ENCODE peak calls at places on chromosomes 6 and 20, in four cellular contexts. T, C, J and N are unnamed samples.

GRCh38 chr6:49570474-49571079 is 20.1 kb downstream of the C6orf141 start:
- DNase-seq in T (no peak), J (peak), C (no peak), N (no peak)

GRCh38 chr20:57627972-57628650 is 7.9 kb upstream of the ZBP1 start:
- DNase-seq in T (no peak), J (no peak), C (no peak), N (no peak)

GRCh38 chr6:41032830-41033229 is 6.2 kb downstream of the UNC5CL start:
- DNase-seq in T (no peak), J (no peak), C (no peak), N (no peak)

GRCh38 chr6:133447924-133448323 is 206.8 kb downstream of the EYA4 start:
- DNase-seq in J (no peak), T (no peak), C (no peak), N (no peak)

GRCh38 chr20:44113642-44113945 is 73.4 kb downstream of the JPH2 start:
- DNase-seq in C (no peak), J (no peak), T (no peak), N (no peak)

GRCh38 chr6:93424303-93425064 is 5.1 kb upstream of the EPHA7 start:
- DNase-seq in C (no peak), T (no peak), J (no peak), N (no peak)

GRCh38 chr6:130810307-130811030 is 16.7 kb upstream of the SMLR1 start:
- DNase-seq in C (no peak), T (no peak), J (no peak), N (no peak)

GRCh38 chr6:107657755-107658461 is 166.2 kb downstream of the SCML4 start:
- DNase-seq in T (no peak), C (peak), J (no peak), N (no peak)

GRCh38 chr6:138653435-138653834 is 120.1 kb upstream of the CCDC28A start:
- DNase-seq in J (no peak), C (no peak), T (no peak), N (no peak)

GRCh38 chr6:22251331-22251730 is 45.5 kb downstream of the PRL start:
- DNase-seq in T (no peak), C (no peak), J (no peak), N (no peak)

GRCh38 chr20:30491016-30491415 is 766.4 kb upstream of the DEFB115 start:
- DNase-seq in J (no peak), C (no peak), T (no peak), N (no peak)

GRCh38 chr6:111646942-111647341 is 41.3 kb upstream of the TRAF3IP2 start:
- DNase-seq in C (no peak), J (no peak), T (no peak), N (no peak)

GRCh38 chr6:154570505-154570904 is 60.0 kb upstream of the CNKSR3 start:
- DNase-seq in C (no peak), T (no peak), J (no peak), N (no peak)

GRCh38 chr6:86331889-86332288 is 605.4 kb upstream of the HTR1E start:
- DNase-seq in T (no peak), J (no peak), C (no peak), N (no peak)

GRCh38 chr6:111610548-111611172 is 5.0 kb upstream of the TRAF3IP2 start:
- DNase-seq in C (no peak), J (peak), T (no peak), N (no peak)

GRCh38 chr6:109202409-109203264 is 107.3 kb downstream of the CEP57L1 start:
- DNase-seq in C (no peak), J (no peak), T (no peak), N (no peak)

GRCh38 chr20:316316-317068 is 8.9 kb upstream of the SOX12 start:
- DNase-seq in T (no peak), C (no peak), J (no peak), N (no peak)

GRCh38 chr20:10075606-10076005 is 40.8 kb downstream of the ANKEF1 start:
- DNase-seq in T (no peak), C (no peak), J (no peak), N (no peak)

GRCh38 chr20:48937674-48938073 is 16.2 kb downstream of the ARFGEF2 start:
- DNase-seq in T (no peak), J (no peak), C (no peak), N (no peak)

GRCh38 chr20:56483970-56484369 is 15.5 kb downstream of the RTF2 start:
- DNase-seq in J (no peak), T (no peak), C (no peak), N (no peak)

GRCh38 chr6:100614933-100615332 is 150.2 kb upstream of the SIM1 start:
- DNase-seq in T (no peak), J (no peak), C (no peak), N (no peak)

GRCh38 chr6:118743744-118744143 is 92.4 kb upstream of the CEP85L start:
- DNase-seq in C (no peak), J (no peak), T (no peak), N (no peak)

GRCh38 chr6:152127429-152128165 is 320.1 kb downstream of the ESR1 start:
- DNase-seq in T (no peak), J (no peak), C (no peak), N (no peak)

GRCh38 chr6:1391692-1392309 is 2.4 kb downstream of the FOXF2 start:
- DNase-seq in T (no peak), J (no peak), C (no peak), N (no peak)

GRCh38 chr6:168676552-168677317 is 235.8 kb downstream of the SMOC2 start:
- DNase-seq in C (no peak), T (no peak), J (no peak), N (no peak)

GRCh38 chr6:39882567-39882953 is 51.7 kb downstream of the MOCS1 start:
- DNase-seq in C (no peak), T (no peak), J (peak), N (no peak)

DNA sequence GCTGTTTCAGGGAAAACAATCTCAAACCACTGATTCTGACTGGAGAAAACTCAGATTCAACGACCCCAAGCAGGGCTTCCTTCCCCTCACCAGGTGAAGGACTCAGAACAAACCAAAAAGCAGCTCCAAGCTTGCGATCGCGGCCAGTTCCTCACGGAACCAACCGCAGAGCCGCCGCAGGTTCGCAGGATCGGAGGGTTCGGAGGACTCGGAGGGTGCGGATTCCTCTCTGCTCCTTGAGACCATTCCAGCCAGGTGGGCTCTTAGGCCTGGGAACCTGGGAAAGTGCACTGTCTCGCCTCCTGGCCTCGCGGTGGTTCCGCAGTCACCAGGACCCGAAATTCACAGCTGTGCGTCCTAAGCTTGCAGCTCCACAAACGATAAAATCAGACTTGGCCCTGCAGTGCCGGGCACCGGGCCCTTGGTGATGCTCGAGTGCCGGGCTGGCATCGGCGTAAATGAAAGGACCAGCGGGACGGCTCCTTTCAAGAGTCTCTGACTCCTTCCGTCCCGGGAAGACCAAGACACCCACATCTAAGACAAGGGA is 70.0 kb upstream of the PRSS16 start:
- DNase-seq in J (peak), C (no peak), T (peak), N (peak)
- TF ChIP-seq BHLHE40 in J (no peak), C (no peak), T (no peak), N (no peak)

GRCh38 chr6:131945971-131946370 is 5.2 kb downstream of the CCN2 start:
- DNase-seq in T (no peak), C (no peak), J (no peak), N (no peak)

GRCh38 chr6:131948221-131948661 is 2.9 kb downstream of the CCN2 start:
- DNase-seq in T (no peak), J (peak), C (no peak), N (no peak)

GRCh38 chr6:131946404-131946991 is 4.7 kb downstream of the CCN2 start:
- DNase-seq in T (no peak), J (peak), C (no peak), N (no peak)

GRCh38 chr6:131948692-131949614 is 2.2 kb downstream of the CCN2 start:
- DNase-seq in T (no peak), C (no peak), J (peak), N (no peak)

GRCh38 chr6:131946992-131947955 is 3.9 kb downstream of the CCN2 start:
- DNase-seq in T (no peak), C (no peak), J (peak), N (no peak)
- TF ChIP-seq FOXK2 in T (no peak), C (no peak), J (no peak), N (no peak)

DNA sequence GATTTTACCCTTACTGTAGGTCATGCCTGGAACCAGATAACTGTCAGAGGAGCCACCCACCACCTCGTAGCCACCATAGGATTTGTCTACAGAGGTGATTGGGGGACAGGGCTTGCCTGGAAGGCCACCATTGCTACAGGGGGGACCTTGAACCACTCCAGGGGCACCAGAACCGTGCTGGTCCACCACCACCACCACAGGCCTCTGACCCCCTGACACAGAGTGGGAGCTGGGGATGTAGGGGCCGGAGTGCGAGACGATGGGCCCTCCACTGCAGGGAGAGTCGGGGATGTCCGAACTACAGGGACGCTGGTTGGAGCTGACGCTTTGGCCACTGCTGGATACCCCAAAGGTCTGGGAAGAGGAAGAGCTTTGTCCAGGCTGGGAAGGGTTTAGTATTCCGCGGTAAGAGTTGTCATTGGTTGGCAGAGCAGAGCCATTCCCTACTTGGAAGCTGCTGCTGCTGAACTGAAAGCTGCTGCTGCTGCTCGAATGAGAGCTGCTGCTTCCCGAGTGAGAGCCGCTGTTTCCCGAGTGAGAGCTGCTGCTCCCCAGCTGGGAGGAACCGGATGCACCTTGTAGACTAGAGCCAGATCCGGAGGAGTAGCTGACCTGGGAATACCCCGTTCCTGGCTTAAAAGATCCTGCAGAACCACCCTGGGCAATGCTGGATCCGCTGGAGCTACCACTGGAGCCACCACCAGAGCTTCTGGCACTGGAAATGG is 2.2 kb downstream of the PSORS1C1 start:
- DNase-seq in J (no peak), T (no peak), C (no peak), N (no peak)
- TF ChIP-seq FOXM1 in J (no peak), T (no peak), C (no peak), N (no peak)

DNA sequence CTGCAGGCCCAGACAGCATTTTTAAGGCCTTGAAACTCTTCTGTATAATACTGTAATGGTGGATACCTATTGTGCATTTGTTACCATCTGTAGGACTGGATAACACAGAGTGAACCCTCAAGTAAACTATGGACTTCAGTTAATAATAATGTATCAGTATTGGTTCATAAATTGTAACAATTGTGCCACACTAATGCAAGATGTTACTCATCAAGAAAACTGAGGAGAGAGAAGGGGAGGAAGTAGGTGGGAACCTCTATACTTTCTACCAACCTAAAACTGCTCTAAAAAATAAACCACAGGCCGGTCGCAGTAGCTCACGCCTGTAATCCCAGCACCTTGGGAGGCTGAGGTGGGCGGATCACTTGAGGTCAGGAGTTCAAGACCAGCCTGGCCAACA is 10.8 kb downstream of the MAPK13 start:
- DNase-seq in T (no peak), J (no peak), C (no peak), N (no peak)
- TF ChIP-seq BHLHE40 in T (no peak), J (no peak), C (no peak), N (no peak)

DNA sequence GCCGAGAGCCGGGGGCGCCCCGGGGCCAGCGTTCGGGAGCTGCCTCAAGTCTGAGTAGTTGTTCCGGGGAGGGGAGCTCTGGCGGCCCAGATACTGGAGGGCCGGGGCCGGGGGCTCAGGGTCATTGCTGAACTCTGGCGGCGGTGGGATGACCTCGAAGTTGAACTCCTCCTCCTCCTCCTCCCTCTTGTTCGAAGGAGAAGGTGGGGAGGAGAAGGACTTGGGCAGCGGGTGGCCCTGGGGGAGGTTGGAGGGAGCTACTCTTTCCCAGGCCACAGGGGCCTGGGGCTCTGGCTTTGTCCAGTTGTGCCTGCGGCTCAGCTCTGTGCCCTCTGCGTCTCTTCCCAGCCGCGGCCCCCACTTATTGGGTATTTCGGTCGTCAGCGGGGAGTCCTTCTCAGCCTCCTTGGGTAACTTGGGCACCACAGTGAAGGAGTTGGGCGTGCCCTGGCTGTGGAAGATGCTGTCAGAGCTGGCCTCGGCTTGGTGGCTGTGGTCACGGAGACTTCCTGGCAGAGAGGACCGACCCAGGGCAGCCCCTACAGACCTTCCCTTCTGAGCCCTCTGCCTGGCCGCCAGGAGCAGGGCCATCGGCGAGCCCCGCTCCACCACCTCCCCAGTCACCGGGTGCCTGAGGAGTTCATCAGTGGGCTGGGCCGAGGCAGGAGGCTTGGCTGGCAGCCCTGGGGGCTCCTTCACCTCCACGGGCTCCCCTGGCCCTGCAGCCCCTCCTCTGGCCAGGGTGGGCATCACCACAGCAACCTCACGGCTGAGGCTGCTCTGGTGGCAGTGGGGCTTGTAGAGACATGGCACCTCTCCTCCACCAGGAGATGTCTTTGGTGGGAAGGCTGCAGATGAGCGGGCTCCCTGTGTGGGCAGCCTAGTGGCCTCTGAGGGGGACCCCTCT is 37.4 kb downstream of the C6orf132 start:
- DNase-seq in C (no peak), T (no peak), J (no peak), N (no peak)
- TF ChIP-seq FOXK2 in C (no peak), T (no peak), J (no peak), N (no peak)

GRCh38 chr6:30399390-30400058 is 54.6 kb downstream of the RPP21 start:
- DNase-seq in T (no peak), J (no peak), C (no peak), N (no peak)

GRCh38 chr6:30396833-30397479 is 52.0 kb downstream of the RPP21 start:
- DNase-seq in T (peak), C (peak), J (peak), N (peak)

GRCh38 chr6:30391240-30391639 is 46.3 kb downstream of the RPP21 start:
- DNase-seq in T (no peak), J (no peak), C (no peak), N (no peak)

GRCh38 chr6:30397697-30398096 is 52.7 kb downstream of the RPP21 start:
- DNase-seq in C (no peak), T (no peak), J (no peak), N (no peak)

DNA sequence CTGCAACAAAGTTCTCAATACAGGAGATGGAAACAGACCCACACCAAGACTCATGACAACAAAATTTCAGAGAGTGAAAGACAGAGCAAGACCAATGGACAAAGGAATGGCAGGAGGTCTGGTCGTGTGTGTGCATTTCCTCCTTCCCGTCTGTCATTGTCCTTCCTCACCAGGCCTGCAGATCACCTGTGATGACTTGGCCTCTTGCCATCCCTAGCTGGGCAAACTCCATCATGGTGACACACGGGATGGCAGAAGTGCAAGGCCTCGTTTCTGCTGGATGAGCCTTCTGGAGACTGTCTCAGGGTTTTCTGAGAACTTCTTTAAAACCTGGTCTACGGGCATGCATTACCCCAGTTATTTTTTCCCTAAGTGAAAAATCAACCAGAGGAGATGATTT is 49.2 kb downstream of the RPP21 start:
- DNase-seq in J (no peak), C (no peak), T (no peak), N (no peak)
- TF ChIP-seq FOXM1 in J (no peak), C (no peak), T (no peak), N (no peak)

GRCh38 chr6:16989382-16989781 is 112.5 kb upstream of the STMND1 start:
- DNase-seq in T (no peak), J (no peak), C (no peak), N (no peak)
- TF ChIP-seq BHLHE40 in T (no peak), J (no peak), C (no peak), N (no peak)

GRCh38 chr20:23061713-23062561 is 12.5 kb upstream of the THBD start:
- DNase-seq in T (no peak), C (no peak), J (peak), N (peak)
- TF ChIP-seq FOXK2 in T (no peak), C (no peak), J (no peak), N (no peak)

GRCh38 chr6:170288091-170288631 is 2.7 kb downstream of the DLL1 start:
- DNase-seq in C (no peak), J (no peak), T (no peak), N (no peak)

GRCh38 chr6:170289108-170289931 is 1.6 kb downstream of the DLL1 start:
- DNase-seq in J (no peak), C (no peak), T (no peak), N (no peak)

GRCh38 chr6:170286934-170287265 is 4.0 kb downstream of the DLL1 start:
- DNase-seq in T (no peak), J (no peak), C (no peak), N (no peak)

GRCh38 chr6:170286246-170286933 is 4.5 kb downstream of the DLL1 start:
- DNase-seq in J (no peak), T (peak), C (no peak), N (no peak)

DNA sequence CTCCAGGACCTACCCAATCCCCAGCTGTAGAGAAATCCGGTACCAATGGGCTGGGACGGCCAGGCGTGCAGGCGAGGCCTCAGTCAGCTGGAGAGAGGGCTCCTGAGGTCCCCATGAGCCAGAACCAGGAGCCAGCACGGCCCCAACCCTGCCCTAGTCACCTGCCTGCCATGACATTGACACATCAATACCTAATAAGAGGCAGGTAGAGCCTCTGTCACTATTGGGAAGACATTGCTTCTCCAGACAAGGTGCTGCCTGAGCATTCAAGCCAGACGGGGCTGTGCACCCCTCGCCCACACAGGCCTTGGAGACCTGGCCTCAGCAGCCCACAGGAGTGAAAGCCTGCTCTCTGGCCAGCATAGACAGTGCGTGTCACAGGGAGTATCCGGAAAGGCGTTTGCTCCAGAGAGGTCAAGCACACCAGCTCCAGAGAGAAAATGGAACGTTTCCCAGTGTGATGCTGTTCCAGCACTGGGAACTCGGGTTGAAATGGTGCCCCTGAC is 3.5 kb downstream of the DLL1 start:
- DNase-seq in J (no peak), T (no peak), C (no peak), N (no peak)
- TF ChIP-seq FOXM1 in J (no peak), T (no peak), C (no peak), N (no peak)